ENCODE peak calls at places on chromosomes 3 and 15, in five cellular contexts. One of them, this sample, is unnamed.

GRCh38 chr3:52108302-52109232 is 45.7 kb downstream of the POC1A start:
- DNase-seq in cardiac muscle cell: peak; percentile 57
- DNase-seq in neural crest cell: no peak
- DNase-seq in SW480: no peak
- DNase-seq in right cardiac atrium: peak; percentile 85
- DNase-seq in this sample: no peak

GRCh38 chr15:52680041-52680391 is 828 bp upstream of the ATOSA start:
- DNase-seq in cardiac muscle cell: peak; percentile 11
- DNase-seq in neural crest cell: no peak
- DNase-seq in SW480: no peak
- DNase-seq in right cardiac atrium: no peak
- DNase-seq in this sample: no peak

GRCh38 chr3:16060945-16061344 is 113.5 kb upstream of the GALNT15 start:
- DNase-seq in cardiac muscle cell: peak; percentile 91
- DNase-seq in neural crest cell: no peak
- DNase-seq in SW480: no peak
- DNase-seq in right cardiac atrium: peak; percentile 52
- DNase-seq in this sample: no peak

GRCh38 chr15:75693501-75694240 is 19.0 kb downstream of the CSPG4 start:
- DNase-seq in cardiac muscle cell: peak; percentile 72
- DNase-seq in neural crest cell: no peak
- DNase-seq in SW480: no peak
- DNase-seq in right cardiac atrium: peak; percentile 59
- DNase-seq in this sample: no peak

GRCh38 chr3:177726807-177727206 is 529.5 kb upstream of the TBL1XR1 start:
- DNase-seq in cardiac muscle cell: no peak
- DNase-seq in neural crest cell: no peak
- DNase-seq in SW480: no peak
- DNase-seq in right cardiac atrium: no peak
- DNase-seq in this sample: no peak

GRCh38 chr3:17442332-17443049 is 299.9 kb downstream of the TBC1D5 start:
- DNase-seq in cardiac muscle cell: no peak
- DNase-seq in neural crest cell: no peak
- DNase-seq in SW480: peak; percentile 29
- DNase-seq in right cardiac atrium: no peak
- DNase-seq in this sample: no peak

GRCh38 chr15:66898656-66899402 is 166.6 kb upstream of the SMAD3 start:
- DNase-seq in cardiac muscle cell: no peak
- DNase-seq in neural crest cell: no peak
- DNase-seq in SW480: no peak
- DNase-seq in right cardiac atrium: no peak
- DNase-seq in this sample: no peak

GRCh38 chr3:126604691-126605090 is 46.0 kb upstream of the C3orf22 start:
- DNase-seq in cardiac muscle cell: no peak
- DNase-seq in neural crest cell: no peak
- DNase-seq in SW480: no peak
- DNase-seq in right cardiac atrium: no peak
- DNase-seq in this sample: no peak

GRCh38 chr3:171157980-171158379 is 131.5 kb upstream of the SLC2A2 start:
- DNase-seq in cardiac muscle cell: no peak
- DNase-seq in neural crest cell: no peak
- DNase-seq in SW480: no peak
- DNase-seq in right cardiac atrium: no peak
- DNase-seq in this sample: no peak

GRCh38 chr3:157542711-157543485 is 39.7 kb upstream of the VEPH1 start:
- DNase-seq in cardiac muscle cell: peak; percentile 91
- DNase-seq in neural crest cell: peak; percentile 34
- DNase-seq in SW480: peak; percentile 85
- DNase-seq in right cardiac atrium: peak; percentile 93
- DNase-seq in this sample: no peak

GRCh38 chr15:64911317-64912186 is at the start of gene ANKDD1A:
- DNase-seq in cardiac muscle cell: peak; percentile 54
- DNase-seq in neural crest cell: peak; percentile 62
- DNase-seq in SW480: peak; percentile 36
- DNase-seq in right cardiac atrium: peak; percentile 93
- DNase-seq in this sample: no peak

GRCh38 chr3:127566801-127567200 is 23.7 kb downstream of the TPRA1 start:
- DNase-seq in cardiac muscle cell: no peak
- DNase-seq in neural crest cell: no peak
- DNase-seq in SW480: no peak
- DNase-seq in right cardiac atrium: no peak
- DNase-seq in this sample: no peak

GRCh38 chr15:99511529-99511864 is 54.3 kb upstream of the MEF2A start:
- DNase-seq in cardiac muscle cell: peak; percentile 93
- DNase-seq in neural crest cell: no peak
- DNase-seq in SW480: no peak
- DNase-seq in right cardiac atrium: no peak
- DNase-seq in this sample: no peak

GRCh38 chr3:52084216-52084945 is 28.0 kb upstream of the DUSP7 start:
- DNase-seq in cardiac muscle cell: no peak
- DNase-seq in neural crest cell: no peak
- DNase-seq in SW480: no peak
- DNase-seq in right cardiac atrium: peak; percentile 11
- DNase-seq in this sample: no peak

GRCh38 chr3:4835616-4836043 is 143.6 kb upstream of the BHLHE40 start:
- DNase-seq in cardiac muscle cell: peak; percentile 33
- DNase-seq in neural crest cell: no peak
- DNase-seq in SW480: peak; percentile 74
- DNase-seq in right cardiac atrium: no peak
- DNase-seq in this sample: no peak

GRCh38 chr15:76108021-76108723 is 48.4 kb downstream of the TMEM266 start:
- DNase-seq in cardiac muscle cell: no peak
- DNase-seq in neural crest cell: no peak
- DNase-seq in SW480: no peak
- DNase-seq in right cardiac atrium: no peak
- DNase-seq in this sample: no peak

GRCh38 chr15:71154607-71155200 is 39.4 kb downstream of the THSD4 start:
- DNase-seq in cardiac muscle cell: no peak
- DNase-seq in neural crest cell: no peak
- DNase-seq in SW480: no peak
- DNase-seq in right cardiac atrium: no peak
- DNase-seq in this sample: no peak

GRCh38 chr3:184391266-184391665 is 11.4 kb downstream of the CHRD start:
- DNase-seq in cardiac muscle cell: no peak
- DNase-seq in neural crest cell: no peak
- DNase-seq in SW480: no peak
- DNase-seq in right cardiac atrium: no peak
- DNase-seq in this sample: no peak

GRCh38 chr15:28948036-28948435 is 62.3 kb downstream of the APBA2 start:
- DNase-seq in cardiac muscle cell: no peak
- DNase-seq in neural crest cell: no peak
- DNase-seq in SW480: no peak
- DNase-seq in right cardiac atrium: no peak
- DNase-seq in this sample: no peak

GRCh38 chr3:71258116-71258515 is 325.4 kb downstream of the FOXP1 start:
- DNase-seq in cardiac muscle cell: peak; percentile 68
- DNase-seq in neural crest cell: no peak
- DNase-seq in SW480: peak; percentile 32
- DNase-seq in right cardiac atrium: no peak
- DNase-seq in this sample: no peak

GRCh38 chr15:57220220-57220619 is 156.1 kb upstream of the CGNL1 start:
- DNase-seq in cardiac muscle cell: peak; percentile 68
- DNase-seq in neural crest cell: no peak
- DNase-seq in SW480: no peak
- DNase-seq in right cardiac atrium: no peak
- DNase-seq in this sample: no peak

GRCh38 chr3:47016934-47017435 is 37.5 kb downstream of the NBEAL2 start:
- DNase-seq in cardiac muscle cell: peak; percentile 80
- DNase-seq in neural crest cell: no peak
- DNase-seq in SW480: no peak
- DNase-seq in right cardiac atrium: peak; percentile 19
- DNase-seq in this sample: peak; percentile 15

GRCh38 chr3:184771748-184772147 is 40.2 kb upstream of the VPS8 start:
- DNase-seq in cardiac muscle cell: no peak
- DNase-seq in neural crest cell: no peak
- DNase-seq in SW480: no peak
- DNase-seq in right cardiac atrium: peak; percentile 68
- DNase-seq in this sample: no peak

GRCh38 chr3:45414341-45414740 is 26.0 kb downstream of the LARS2 start:
- DNase-seq in cardiac muscle cell: no peak
- DNase-seq in neural crest cell: no peak
- DNase-seq in SW480: no peak
- DNase-seq in right cardiac atrium: no peak
- DNase-seq in this sample: no peak

GRCh38 chr15:48392356-48392755 is 61.1 kb downstream of the DUT start:
- DNase-seq in cardiac muscle cell: peak; percentile 85
- DNase-seq in neural crest cell: no peak
- DNase-seq in SW480: no peak
- DNase-seq in right cardiac atrium: peak; percentile 84
- DNase-seq in this sample: no peak

GRCh38 chr15:29934251-29934650 is 112.0 kb upstream of the TJP1 start:
- DNase-seq in cardiac muscle cell: peak; percentile 43
- DNase-seq in neural crest cell: no peak
- DNase-seq in SW480: peak; percentile 82
- DNase-seq in right cardiac atrium: no peak
- DNase-seq in this sample: no peak

GRCh38 chr3:122982202-122983185 is 45.1 kb downstream of the SEMA5B start:
- DNase-seq in cardiac muscle cell: no peak
- DNase-seq in neural crest cell: no peak
- DNase-seq in SW480: no peak
- DNase-seq in right cardiac atrium: peak; percentile 76
- DNase-seq in this sample: no peak

GRCh38 chr3:115862824-115863223 is 239.5 kb downstream of the GAP43 start:
- DNase-seq in cardiac muscle cell: no peak
- DNase-seq in neural crest cell: no peak
- DNase-seq in SW480: no peak
- DNase-seq in right cardiac atrium: no peak
- DNase-seq in this sample: no peak

GRCh38 chr15:41944313-41944940 is 27.9 kb downstream of the EHD4 start:
- DNase-seq in cardiac muscle cell: peak; percentile 95
- DNase-seq in neural crest cell: no peak
- DNase-seq in SW480: peak; percentile 84
- DNase-seq in right cardiac atrium: peak; percentile 80
- DNase-seq in this sample: no peak

GRCh38 chr3:150319900-150320299 is 88.2 kb upstream of the TSC22D2 start:
- DNase-seq in cardiac muscle cell: peak; percentile 75
- DNase-seq in neural crest cell: no peak
- DNase-seq in SW480: peak; percentile 58
- DNase-seq in right cardiac atrium: no peak
- DNase-seq in this sample: no peak

GRCh38 chr3:16033889-16034687 is 140.4 kb upstream of the GALNT15 start:
- DNase-seq in cardiac muscle cell: no peak
- DNase-seq in neural crest cell: no peak
- DNase-seq in SW480: no peak
- DNase-seq in right cardiac atrium: no peak
- DNase-seq in this sample: no peak

GRCh38 chr15:67089218-67090193 is 24.1 kb downstream of the SMAD3 start:
- DNase-seq in cardiac muscle cell: peak; percentile 60
- DNase-seq in neural crest cell: no peak
- DNase-seq in SW480: no peak
- DNase-seq in right cardiac atrium: no peak
- DNase-seq in this sample: no peak

GRCh38 chr3:197151562-197151961 is 121.9 kb upstream of the MELTF start:
- DNase-seq in cardiac muscle cell: peak; percentile 84
- DNase-seq in neural crest cell: no peak
- DNase-seq in SW480: no peak
- DNase-seq in right cardiac atrium: peak; percentile 49
- DNase-seq in this sample: no peak

GRCh38 chr3:37806505-37807291 is 55.0 kb upstream of the CTDSPL start:
- DNase-seq in cardiac muscle cell: no peak
- DNase-seq in neural crest cell: no peak
- DNase-seq in SW480: no peak
- DNase-seq in right cardiac atrium: no peak
- DNase-seq in this sample: no peak